ENCODE peak calls at places on chromosomes 5 and 9, in ten cellular contexts. One of them, this sample, is unnamed.

GRCh38 chr9:38335686-38336085 is 56.8 kb upstream of the ALDH1B1 start:
- DNase-seq in left lobe of liver: no peak
- DNase-seq in GM18507: no peak
- DNase-seq in stimulated activated CD4-positive, alpha-beta T cell treated with anti-CD3 and anti-CD28 coated beads, Interleukin-2, amount 100 ng/mL, for 48 hours: no peak
- DNase-seq in cardiac muscle cell: no peak
- DNase-seq in bronchial epithelial cell: no peak
- DNase-seq in naive thymus-derived CD8-positive, alpha-beta T cell: no peak
- DNase-seq in posterior vena cava: no peak
- DNase-seq in NCI-H2029: no peak
- DNase-seq in choroid plexus epithelial cell: no peak
- DNase-seq in this sample: no peak

GRCh38 chr5:16852251-16853005 is 83.7 kb downstream of the MYO10 start:
- DNase-seq in stimulated activated CD4-positive, alpha-beta T cell treated with anti-CD3 and anti-CD28 coated beads, Interleukin-2, amount 100 ng/mL, for 48 hours: no peak
- DNase-seq in naive thymus-derived CD8-positive, alpha-beta T cell: no peak
- DNase-seq in cardiac muscle cell: no peak
- DNase-seq in choroid plexus epithelial cell: no peak
- DNase-seq in posterior vena cava: no peak
- DNase-seq in bronchial epithelial cell: no peak
- DNase-seq in NCI-H2029: no peak
- DNase-seq in GM18507: no peak
- DNase-seq in left lobe of liver: no peak
- DNase-seq in this sample: no peak

GRCh38 chr9:95954940-95955339 is 79.4 kb downstream of the ERCC6L2 start:
- DNase-seq in cardiac muscle cell: no peak
- DNase-seq in NCI-H2029: no peak
- DNase-seq in naive thymus-derived CD8-positive, alpha-beta T cell: no peak
- DNase-seq in stimulated activated CD4-positive, alpha-beta T cell treated with anti-CD3 and anti-CD28 coated beads, Interleukin-2, amount 100 ng/mL, for 48 hours: no peak
- DNase-seq in choroid plexus epithelial cell: no peak
- DNase-seq in posterior vena cava: no peak
- DNase-seq in GM18507: no peak
- DNase-seq in bronchial epithelial cell: no peak
- DNase-seq in left lobe of liver: no peak
- DNase-seq in this sample: no peak

GRCh38 chr9:32384002-32384363 is 460 bp upstream of the ACO1 start:
- DNase-seq in bronchial epithelial cell: peak; percentile 15
- DNase-seq in cardiac muscle cell: no peak
- DNase-seq in GM18507: no peak
- DNase-seq in choroid plexus epithelial cell: no peak
- DNase-seq in NCI-H2029: no peak
- DNase-seq in stimulated activated CD4-positive, alpha-beta T cell treated with anti-CD3 and anti-CD28 coated beads, Interleukin-2, amount 100 ng/mL, for 48 hours: no peak
- DNase-seq in left lobe of liver: no peak
- DNase-seq in naive thymus-derived CD8-positive, alpha-beta T cell: no peak
- DNase-seq in posterior vena cava: no peak
- DNase-seq in this sample: no peak

GRCh38 chr5:177105546-177106476 is 19.1 kb downstream of the FGFR4 start:
- DNase-seq in left lobe of liver: no peak
- DNase-seq in cardiac muscle cell: no peak
- DNase-seq in posterior vena cava: no peak
- DNase-seq in GM18507: no peak
- DNase-seq in choroid plexus epithelial cell: no peak
- DNase-seq in naive thymus-derived CD8-positive, alpha-beta T cell: no peak
- DNase-seq in stimulated activated CD4-positive, alpha-beta T cell treated with anti-CD3 and anti-CD28 coated beads, Interleukin-2, amount 100 ng/mL, for 48 hours: no peak
- DNase-seq in NCI-H2029: no peak
- DNase-seq in bronchial epithelial cell: no peak
- DNase-seq in this sample: no peak

GRCh38 chr5:96431376-96432244 is 1.4 kb downstream of the PCSK1 start:
- DNase-seq in posterior vena cava: peak; percentile 88
- DNase-seq in stimulated activated CD4-positive, alpha-beta T cell treated with anti-CD3 and anti-CD28 coated beads, Interleukin-2, amount 100 ng/mL, for 48 hours: peak; percentile 10
- DNase-seq in cardiac muscle cell: no peak
- DNase-seq in left lobe of liver: no peak
- DNase-seq in GM18507: no peak
- DNase-seq in NCI-H2029: peak; percentile 76
- DNase-seq in bronchial epithelial cell: peak; percentile 36
- DNase-seq in naive thymus-derived CD8-positive, alpha-beta T cell: no peak
- DNase-seq in choroid plexus epithelial cell: peak; percentile 57
- DNase-seq in this sample: peak; percentile 53

GRCh38 chr5:73417307-73418035 is 31.1 kb downstream of the FOXD1 start:
- DNase-seq in GM18507: no peak
- DNase-seq in NCI-H2029: peak; percentile 35
- DNase-seq in posterior vena cava: no peak
- DNase-seq in choroid plexus epithelial cell: peak; percentile 75
- DNase-seq in naive thymus-derived CD8-positive, alpha-beta T cell: no peak
- DNase-seq in bronchial epithelial cell: no peak
- DNase-seq in stimulated activated CD4-positive, alpha-beta T cell treated with anti-CD3 and anti-CD28 coated beads, Interleukin-2, amount 100 ng/mL, for 48 hours: no peak
- DNase-seq in cardiac muscle cell: no peak
- DNase-seq in left lobe of liver: no peak
- DNase-seq in this sample: no peak

GRCh38 chr5:68535121-68535520 is 319.6 kb downstream of the PIK3R1 start:
- DNase-seq in NCI-H2029: no peak
- DNase-seq in bronchial epithelial cell: no peak
- DNase-seq in naive thymus-derived CD8-positive, alpha-beta T cell: no peak
- DNase-seq in GM18507: no peak
- DNase-seq in left lobe of liver: no peak
- DNase-seq in choroid plexus epithelial cell: no peak
- DNase-seq in posterior vena cava: no peak
- DNase-seq in stimulated activated CD4-positive, alpha-beta T cell treated with anti-CD3 and anti-CD28 coated beads, Interleukin-2, amount 100 ng/mL, for 48 hours: no peak
- DNase-seq in cardiac muscle cell: no peak
- DNase-seq in this sample: no peak

GRCh38 chr5:60893521-60893920 is 49.5 kb upstream of the ELOVL7 start:
- DNase-seq in GM18507: no peak
- DNase-seq in left lobe of liver: no peak
- DNase-seq in NCI-H2029: no peak
- DNase-seq in posterior vena cava: no peak
- DNase-seq in bronchial epithelial cell: no peak
- DNase-seq in choroid plexus epithelial cell: no peak
- DNase-seq in stimulated activated CD4-positive, alpha-beta T cell treated with anti-CD3 and anti-CD28 coated beads, Interleukin-2, amount 100 ng/mL, for 48 hours: no peak
- DNase-seq in naive thymus-derived CD8-positive, alpha-beta T cell: no peak
- DNase-seq in cardiac muscle cell: no peak
- DNase-seq in this sample: no peak

GRCh38 chr5:10934789-10935355 is 173.8 kb upstream of the DAP start:
- DNase-seq in naive thymus-derived CD8-positive, alpha-beta T cell: no peak
- DNase-seq in left lobe of liver: no peak
- DNase-seq in bronchial epithelial cell: no peak
- DNase-seq in choroid plexus epithelial cell: no peak
- DNase-seq in NCI-H2029: no peak
- DNase-seq in GM18507: no peak
- DNase-seq in cardiac muscle cell: no peak
- DNase-seq in stimulated activated CD4-positive, alpha-beta T cell treated with anti-CD3 and anti-CD28 coated beads, Interleukin-2, amount 100 ng/mL, for 48 hours: no peak
- DNase-seq in posterior vena cava: no peak
- DNase-seq in this sample: no peak

GRCh38 chr5:179608131-179608581 is 15.3 kb downstream of the HNRNPH1 start:
- DNase-seq in GM18507: no peak
- DNase-seq in stimulated activated CD4-positive, alpha-beta T cell treated with anti-CD3 and anti-CD28 coated beads, Interleukin-2, amount 100 ng/mL, for 48 hours: no peak
- DNase-seq in naive thymus-derived CD8-positive, alpha-beta T cell: peak; percentile 25
- DNase-seq in cardiac muscle cell: no peak
- DNase-seq in choroid plexus epithelial cell: peak; percentile 41
- DNase-seq in NCI-H2029: no peak
- DNase-seq in left lobe of liver: no peak
- DNase-seq in posterior vena cava: peak; percentile 67
- DNase-seq in bronchial epithelial cell: no peak
- DNase-seq in this sample: peak; percentile 32

GRCh38 chr5:101679816-101680215 is 616.3 kb downstream of the SLCO4C1 start:
- DNase-seq in stimulated activated CD4-positive, alpha-beta T cell treated with anti-CD3 and anti-CD28 coated beads, Interleukin-2, amount 100 ng/mL, for 48 hours: no peak
- DNase-seq in cardiac muscle cell: no peak
- DNase-seq in choroid plexus epithelial cell: peak; percentile 7
- DNase-seq in left lobe of liver: no peak
- DNase-seq in NCI-H2029: no peak
- DNase-seq in bronchial epithelial cell: peak; percentile 65
- DNase-seq in naive thymus-derived CD8-positive, alpha-beta T cell: no peak
- DNase-seq in GM18507: no peak
- DNase-seq in posterior vena cava: no peak
- DNase-seq in this sample: peak; percentile 21

GRCh38 chr9:127974769-127975261 is 6.0 kb downstream of the EEIG1 start:
- DNase-seq in posterior vena cava: no peak
- DNase-seq in cardiac muscle cell: no peak
- DNase-seq in NCI-H2029: no peak
- DNase-seq in stimulated activated CD4-positive, alpha-beta T cell treated with anti-CD3 and anti-CD28 coated beads, Interleukin-2, amount 100 ng/mL, for 48 hours: no peak
- DNase-seq in naive thymus-derived CD8-positive, alpha-beta T cell: no peak
- DNase-seq in choroid plexus epithelial cell: no peak
- DNase-seq in GM18507: no peak
- DNase-seq in left lobe of liver: no peak
- DNase-seq in bronchial epithelial cell: no peak
- DNase-seq in this sample: peak; percentile 65

GRCh38 chr5:31921852-31922305 is 252.2 kb downstream of the GOLPH3 start:
- DNase-seq in NCI-H2029: no peak
- DNase-seq in left lobe of liver: no peak
- DNase-seq in stimulated activated CD4-positive, alpha-beta T cell treated with anti-CD3 and anti-CD28 coated beads, Interleukin-2, amount 100 ng/mL, for 48 hours: no peak
- DNase-seq in posterior vena cava: no peak
- DNase-seq in naive thymus-derived CD8-positive, alpha-beta T cell: no peak
- DNase-seq in cardiac muscle cell: no peak
- DNase-seq in GM18507: no peak
- DNase-seq in bronchial epithelial cell: peak; percentile 95
- DNase-seq in choroid plexus epithelial cell: peak; percentile 75
- DNase-seq in this sample: no peak

GRCh38 chr5:95272530-95272929 is 12.4 kb downstream of the MCTP1 start:
- DNase-seq in posterior vena cava: no peak
- DNase-seq in bronchial epithelial cell: no peak
- DNase-seq in cardiac muscle cell: no peak
- DNase-seq in naive thymus-derived CD8-positive, alpha-beta T cell: no peak
- DNase-seq in stimulated activated CD4-positive, alpha-beta T cell treated with anti-CD3 and anti-CD28 coated beads, Interleukin-2, amount 100 ng/mL, for 48 hours: no peak
- DNase-seq in GM18507: no peak
- DNase-seq in NCI-H2029: no peak
- DNase-seq in left lobe of liver: no peak
- DNase-seq in choroid plexus epithelial cell: no peak
- DNase-seq in this sample: no peak

GRCh38 chr9:88801214-88801796 is 190.0 kb upstream of the S1PR3 start:
- DNase-seq in GM18507: no peak
- DNase-seq in naive thymus-derived CD8-positive, alpha-beta T cell: no peak
- DNase-seq in stimulated activated CD4-positive, alpha-beta T cell treated with anti-CD3 and anti-CD28 coated beads, Interleukin-2, amount 100 ng/mL, for 48 hours: no peak
- DNase-seq in cardiac muscle cell: no peak
- DNase-seq in posterior vena cava: no peak
- DNase-seq in NCI-H2029: peak; percentile 93
- DNase-seq in choroid plexus epithelial cell: no peak
- DNase-seq in bronchial epithelial cell: no peak
- DNase-seq in left lobe of liver: no peak
- DNase-seq in this sample: no peak

GRCh38 chr5:53233653-53234405 is 124.3 kb upstream of the MOCS2 start:
- DNase-seq in naive thymus-derived CD8-positive, alpha-beta T cell: no peak
- DNase-seq in NCI-H2029: no peak
- DNase-seq in posterior vena cava: no peak
- DNase-seq in bronchial epithelial cell: no peak
- DNase-seq in cardiac muscle cell: no peak
- DNase-seq in choroid plexus epithelial cell: peak; percentile 9
- DNase-seq in left lobe of liver: no peak
- DNase-seq in stimulated activated CD4-positive, alpha-beta T cell treated with anti-CD3 and anti-CD28 coated beads, Interleukin-2, amount 100 ng/mL, for 48 hours: no peak
- DNase-seq in GM18507: no peak
- DNase-seq in this sample: no peak

GRCh38 chr9:137590469-137591383 is at the start of gene ZMYND19:
- DNase-seq in choroid plexus epithelial cell: peak; percentile 86
- DNase-seq in stimulated activated CD4-positive, alpha-beta T cell treated with anti-CD3 and anti-CD28 coated beads, Interleukin-2, amount 100 ng/mL, for 48 hours: peak; percentile 86
- DNase-seq in bronchial epithelial cell: peak; percentile 49
- DNase-seq in GM18507: peak; percentile 98
- DNase-seq in NCI-H2029: peak; percentile 82
- DNase-seq in naive thymus-derived CD8-positive, alpha-beta T cell: peak; percentile 83
- DNase-seq in cardiac muscle cell: peak; percentile 96
- DNase-seq in left lobe of liver: peak; percentile 90
- DNase-seq in posterior vena cava: peak; percentile 96
- DNase-seq in this sample: peak; percentile 76

GRCh38 chr5:77374686-77375085 is 117.4 kb downstream of the WDR41 start:
- DNase-seq in GM18507: no peak
- DNase-seq in bronchial epithelial cell: no peak
- DNase-seq in NCI-H2029: no peak
- DNase-seq in stimulated activated CD4-positive, alpha-beta T cell treated with anti-CD3 and anti-CD28 coated beads, Interleukin-2, amount 100 ng/mL, for 48 hours: no peak
- DNase-seq in cardiac muscle cell: no peak
- DNase-seq in choroid plexus epithelial cell: no peak
- DNase-seq in posterior vena cava: no peak
- DNase-seq in left lobe of liver: no peak
- DNase-seq in naive thymus-derived CD8-positive, alpha-beta T cell: no peak
- DNase-seq in this sample: no peak

GRCh38 chr5:6700686-6701355 is 12.4 kb upstream of the TENT4A start:
- DNase-seq in NCI-H2029: no peak
- DNase-seq in choroid plexus epithelial cell: no peak
- DNase-seq in left lobe of liver: no peak
- DNase-seq in naive thymus-derived CD8-positive, alpha-beta T cell: no peak
- DNase-seq in stimulated activated CD4-positive, alpha-beta T cell treated with anti-CD3 and anti-CD28 coated beads, Interleukin-2, amount 100 ng/mL, for 48 hours: no peak
- DNase-seq in cardiac muscle cell: no peak
- DNase-seq in GM18507: no peak
- DNase-seq in posterior vena cava: no peak
- DNase-seq in bronchial epithelial cell: no peak
- DNase-seq in this sample: no peak

GRCh38 chr5:151870820-151871219 is 53.8 kb downstream of the GLRA1 start:
- DNase-seq in left lobe of liver: no peak
- DNase-seq in NCI-H2029: no peak
- DNase-seq in stimulated activated CD4-positive, alpha-beta T cell treated with anti-CD3 and anti-CD28 coated beads, Interleukin-2, amount 100 ng/mL, for 48 hours: no peak
- DNase-seq in naive thymus-derived CD8-positive, alpha-beta T cell: no peak
- DNase-seq in GM18507: no peak
- DNase-seq in bronchial epithelial cell: peak; percentile 66
- DNase-seq in posterior vena cava: no peak
- DNase-seq in cardiac muscle cell: no peak
- DNase-seq in choroid plexus epithelial cell: peak; percentile 80
- DNase-seq in this sample: no peak

GRCh38 chr5:166845044-166845443 is 1446.4 kb upstream of the WWC1 start:
- DNase-seq in stimulated activated CD4-positive, alpha-beta T cell treated with anti-CD3 and anti-CD28 coated beads, Interleukin-2, amount 100 ng/mL, for 48 hours: no peak
- DNase-seq in NCI-H2029: no peak
- DNase-seq in posterior vena cava: no peak
- DNase-seq in naive thymus-derived CD8-positive, alpha-beta T cell: no peak
- DNase-seq in choroid plexus epithelial cell: peak; percentile 12
- DNase-seq in bronchial epithelial cell: no peak
- DNase-seq in GM18507: no peak
- DNase-seq in cardiac muscle cell: peak; percentile 73
- DNase-seq in left lobe of liver: no peak
- DNase-seq in this sample: no peak

This sample was measured in fibroblast of the aortic adventitia.